ENCODE peak calls at places on chromosome 1, in ten cellular contexts. W is heart left ventricle, P is IMR-90, Q is transverse colon, T is upper lobe of left lung, C is body of pancreas, J is stomach, A is tibial nerve, F is K562, S is breast epithelium. N is an unnamed sample.

GRCh38 chr1:50108497-50109073 is at the start of gene ELAVL4:
- DNase-seq in W (no peak), P (no peak), Q (no peak), T (no peak), C (peak; percentile 10), J (no peak), A (no peak), F (no peak), S (no peak), N (no peak)

GRCh38 chr1:55050283-55050682 is 10.9 kb downstream of the PCSK9 start:
- DNase-seq in W (no peak), P (peak; percentile 62), Q (no peak), T (no peak), C (no peak), J (no peak), A (no peak), F (no peak), S (no peak), N (no peak)

GRCh38 chr1:92409946-92410345 is 76.8 kb downstream of the GFI1 start:
- DNase-seq in W (no peak), P (no peak), Q (no peak), T (peak; percentile 5), C (no peak), J (no peak), A (no peak), F (no peak), S (no peak), N (no peak)

GRCh38 chr1:25692560-25692959 is 76.0 kb downstream of the MAN1C1 start:
- DNase-seq in W (no peak), P (no peak), Q (no peak), T (no peak), C (peak; percentile 26), J (no peak), A (no peak), F (peak; percentile 75), S (no peak), N (no peak)

GRCh38 chr1:236083650-236084385 is 18.9 kb upstream of the NID1 start:
- DNase-seq in W (no peak), P (peak; percentile 53), Q (no peak), T (no peak), C (no peak), J (no peak), A (no peak), F (no peak), S (no peak), N (no peak)

GRCh38 chr1:65321879-65322278 is 12.5 kb downstream of the DNAJC6 start:
- DNase-seq in W (no peak), P (no peak), Q (no peak), T (no peak), C (no peak), J (no peak), A (no peak), F (no peak), S (no peak), N (no peak)

GRCh38 chr1:214383381-214384372 is 102.7 kb downstream of the SMYD2 start:
- DNase-seq in W (no peak), P (no peak), Q (no peak), T (peak; percentile 69), C (no peak), J (no peak), A (no peak), F (no peak), S (no peak), N (no peak)

GRCh38 chr1:101262060-101262459 is 25.2 kb downstream of the S1PR1 start:
- DNase-seq in W (no peak), P (no peak), Q (no peak), T (no peak), C (no peak), J (no peak), A (no peak), F (no peak), S (no peak), N (no peak)

GRCh38 chr1:160827418-160827817 is 31.4 kb downstream of the LY9 start:
- DNase-seq in W (no peak), P (no peak), Q (no peak), T (no peak), C (no peak), J (no peak), A (no peak), F (no peak), S (no peak), N (no peak)

GRCh38 chr1:8024329-8024728 is 1.8 kb downstream of the ERRFI1 start:
- DNase-seq in W (no peak), P (no peak), Q (no peak), T (no peak), C (no peak), J (no peak), A (no peak), F (no peak), S (no peak), N (no peak)

GRCh38 chr1:205748398-205749093 is 1.4 kb downstream of the NUCKS1 start:
- DNase-seq in W (no peak), P (peak; percentile 79), Q (no peak), T (no peak), C (peak; percentile 13), J (no peak), A (no peak), F (peak; percentile 23), S (no peak), N (no peak)

GRCh38 chr1:205746757-205747412 is 3.1 kb downstream of the NUCKS1 start:
- DNase-seq in W (no peak), P (no peak), Q (no peak), T (no peak), C (no peak), J (no peak), A (no peak), F (no peak), S (no peak), N (no peak)

GRCh38 chr1:205750683-205751651 is 985 bp upstream of the NUCKS1 start:
- DNase-seq in W (no peak), P (no peak), Q (no peak), T (no peak), C (no peak), J (no peak), A (no peak), F (peak; percentile 40), S (no peak), N (no peak)

GRCh38 chr1:205749826-205750682 is at the start of gene NUCKS1:
- DNase-seq in W (peak; percentile 99), P (peak; percentile 100), Q (peak; percentile 98), T (no peak), C (peak; percentile 100), J (peak; percentile 98), A (peak; percentile 98), F (peak; percentile 84), S (peak; percentile 98), N (peak; percentile 100)

GRCh38 chr1:205749094-205749825 is 722 bp downstream of the NUCKS1 start:
- DNase-seq in W (peak; percentile 96), P (peak; percentile 95), Q (peak; percentile 96), T (peak; percentile 97), C (peak; percentile 95), J (peak; percentile 95), A (peak; percentile 81), F (peak; percentile 97), S (peak; percentile 93), N (peak; percentile 97)
- TF ChIP-seq POLR2A in W (peak; percentile 68), P (no peak), Q (peak; percentile 63), T (peak; percentile 93), C (peak; percentile 60), J (no peak), A (peak; percentile 91), F (peak; percentile 61), S (peak; percentile 12), N (peak; percentile 72)

DNA sequence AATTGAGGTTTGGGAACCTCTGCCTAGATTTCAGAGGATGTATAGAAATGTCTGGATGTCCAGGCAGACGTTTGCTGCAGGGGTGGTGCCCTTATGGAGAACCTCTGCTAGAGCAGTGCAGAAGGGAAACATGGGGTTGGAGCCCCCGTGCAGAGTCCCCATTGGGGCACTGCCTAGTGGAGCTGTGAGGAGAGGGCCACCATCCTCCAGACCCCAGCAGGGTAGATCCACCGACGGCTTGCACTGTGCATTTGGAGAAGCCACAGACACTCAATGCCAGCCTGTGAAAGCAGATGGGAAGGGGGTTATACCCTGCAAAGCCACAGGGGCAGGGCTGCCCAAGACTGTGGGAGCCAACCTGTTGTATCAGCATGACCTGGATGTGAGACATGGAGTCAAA is 354.6 kb downstream of the ZNF326 start:
- DNase-seq in W (no peak), P (no peak), Q (no peak), T (no peak), C (no peak), J (no peak), A (no peak), F (no peak), S (no peak), N (no peak)
- H3K4me3 ChIP-seq in W (no peak overlapping the region), P (no peak overlapping the region), Q (no peak overlapping the region), T (no peak overlapping the region), C (no peak overlapping the region), J (no peak overlapping the region), A (no peak overlapping the region), F (no peak overlapping the region), S (no peak overlapping the region), N (no peak overlapping the region)

GRCh38 chr1:209172286-209172685 is 411.2 kb upstream of the CAMK1G start:
- DNase-seq in W (no peak), P (no peak), Q (no peak), T (no peak), C (no peak), J (no peak), A (no peak), F (no peak), S (no peak), N (no peak)

DNA sequence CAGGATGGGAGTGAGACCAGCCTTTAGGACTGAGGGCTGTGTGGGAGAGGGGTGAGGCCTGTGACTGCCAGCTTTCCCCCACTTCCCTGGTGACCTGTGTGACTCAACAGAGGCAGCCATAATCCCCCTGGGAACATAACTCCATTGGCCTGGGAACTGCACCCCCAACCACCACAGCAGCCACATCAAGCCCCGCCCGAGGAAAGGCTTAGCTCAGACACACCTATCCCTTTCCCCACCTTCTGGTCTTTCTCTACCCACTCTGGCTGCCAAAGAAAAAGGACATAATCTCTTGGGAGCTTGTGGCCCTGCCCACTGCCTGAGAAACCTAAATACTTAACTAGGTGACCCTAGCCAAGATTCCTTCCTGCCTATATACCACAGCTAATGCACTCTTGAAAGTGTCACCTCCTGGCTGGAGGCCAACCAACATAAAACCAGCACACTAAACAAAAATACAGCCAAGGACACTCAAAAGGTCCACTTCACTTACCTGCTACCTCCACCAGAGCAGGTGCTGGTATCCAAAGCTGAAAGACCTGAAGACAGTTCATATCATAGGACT is 406.6 kb upstream of the CAMK1G start:
- DNase-seq in W (no peak), P (no peak), Q (no peak), T (no peak), C (no peak), J (no peak), A (no peak), F (no peak), S (no peak), N (no peak)
- H3K9me3 ChIP-seq in W (no peaks in the 10 kb centered on the region), P (peaks cover 17% of the 10 kb centered on the region), Q (no peaks in the 10 kb centered on the region), T (no peaks in the 10 kb centered on the region), C (peaks cover 4% of the 10 kb centered on the region), J (no peaks in the 10 kb centered on the region), A (no peaks in the 10 kb centered on the region), F (peaks cover 2% of the 10 kb centered on the region), S (peaks cover 4% of the 10 kb centered on the region), N (no peaks in the 10 kb centered on the region)

DNA sequence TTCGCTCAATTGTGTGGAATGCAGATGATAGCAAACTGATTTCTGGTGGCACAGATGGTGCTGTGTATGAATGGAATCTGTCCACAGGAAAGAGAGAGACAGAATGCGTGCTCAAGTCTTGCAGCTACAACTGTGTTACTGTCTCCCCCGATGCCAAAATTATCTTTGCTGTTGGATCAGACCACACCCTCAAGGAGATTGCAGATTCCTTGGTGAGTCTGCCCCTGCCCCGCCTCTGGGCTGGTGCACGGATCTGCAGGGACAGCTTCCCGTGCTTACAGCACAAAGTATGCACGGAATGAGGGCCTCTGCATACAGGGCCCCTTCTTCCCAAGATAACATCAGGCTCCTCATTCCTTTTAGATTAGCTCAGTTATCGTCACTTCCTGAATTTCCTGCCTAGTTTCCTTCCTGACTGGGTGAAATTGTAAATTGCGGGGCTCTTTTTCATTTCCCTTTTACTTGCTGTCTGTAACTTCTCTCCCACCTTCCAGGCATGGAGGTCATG is 34.6 kb downstream of the CFAP57 start:
- DNase-seq in W (peak; percentile 41), P (peak; percentile 98), Q (no peak), T (peak; percentile 47), C (no peak), J (no peak), A (no peak), F (no peak), S (no peak), N (peak; percentile 16)
- TF ChIP-seq POLR2A in W (no peak), P (peak; percentile 62), Q (no peak), T (no peak), C (no peak), J (no peak), A (no peak), F (no peak), S (no peak), N (no peak)